ENCODE peak calls at places on chromosomes 11 and 22, in six cellular contexts. X is neuronal stem cell, F is IMR-90, O is H9, R is H1, L is trophoblast cell. I is an unnamed sample.

GRCh38 chr11:65380460-65381126 is 1.9 kb downstream of the SLC25A45 start:
- DNase-seq in X (no peak), F (no peak), O (peak), R (no peak), L (no peak), I (no peak)

GRCh38 chr11:130580372-130580771 is 131.9 kb downstream of the ADAMTS15 start:
- DNase-seq in X (peak), F (peak), O (peak), R (no peak), L (peak), I (peak)

GRCh38 chr22:44925465-44926123 is 84.2 kb downstream of the PHF21B start:
- DNase-seq in X (no peak), F (no peak), O (no peak), R (no peak), L (no peak), I (no peak)

GRCh38 chr11:120674537-120674936 is 163.0 kb downstream of the GRIK4 start:
- DNase-seq in X (no peak), F (peak), O (no peak), R (no peak), L (no peak), I (peak)

GRCh38 chr11:45900916-45901617 is 6.0 kb downstream of the FREY1 start:
- DNase-seq in X (no peak), F (no peak), O (no peak), R (no peak), L (no peak), I (no peak)

GRCh38 chr11:61762798-61763197 is 10.4 kb downstream of the MYRF start:
- DNase-seq in X (no peak), F (no peak), O (no peak), R (no peak), L (no peak), I (no peak)

GRCh38 chr11:59611570-59612565 is 3.7 kb downstream of the OSBP start:
- DNase-seq in X (no peak), F (peak), O (no peak), R (no peak), L (no peak), I (peak)

GRCh38 chr22:21861290-21861848 is 6.1 kb downstream of the MAPK1 start:
- DNase-seq in X (no peak), F (no peak), O (no peak), R (no peak), L (no peak), I (peak)

GRCh38 chr11:114173836-114174235 is 114.3 kb downstream of the ZBTB16 start:
- DNase-seq in X (no peak), F (no peak), O (no peak), R (no peak), L (no peak), I (no peak)

GRCh38 chr11:117430293-117430955 is 102.8 kb downstream of the CEP164 start:
- DNase-seq in X (no peak), F (no peak), O (no peak), R (no peak), L (no peak), I (no peak)

GRCh38 chr11:109317726-109318125 is 104.3 kb upstream of the C11orf87 start:
- DNase-seq in X (no peak), F (no peak), O (no peak), R (no peak), L (no peak), I (no peak)

GRCh38 chr11:126891556-126892217 is 108.9 kb downstream of the KIRREL3 start:
- DNase-seq in X (no peak), F (no peak), O (no peak), R (no peak), L (no peak), I (no peak)

GRCh38 chr22:46055176-46055850 is 78.4 kb upstream of the WNT7B start:
- DNase-seq in X (no peak), F (no peak), O (no peak), R (no peak), L (no peak), I (no peak)

GRCh38 chr11:31959711-31960110 is 131.2 kb upstream of the RCN1 start:
- DNase-seq in X (no peak), F (peak), O (no peak), R (no peak), L (no peak), I (no peak)

GRCh38 chr11:47185305-47186075 is 744 bp downstream of the PACSIN3 start:
- DNase-seq in X (peak), F (peak), O (peak), R (peak), L (peak), I (peak)

GRCh38 chr11:96317576-96317975 is 25.4 kb downstream of the MAML2 start:
- DNase-seq in X (no peak), F (no peak), O (no peak), R (no peak), L (no peak), I (no peak)

GRCh38 chr11:126391970-126392637 is 36.6 kb downstream of the ST3GAL4 start:
- DNase-seq in X (no peak), F (no peak), O (peak), R (no peak), L (no peak), I (no peak)

GRCh38 chr11:67415501-67416304 is at the start of gene CARNS1:
- DNase-seq in X (no peak), F (no peak), O (peak), R (no peak), L (no peak), I (no peak)

GRCh38 chr11:18617688-18618340 is 16.3 kb downstream of the SPTY2D1 start:
- DNase-seq in X (no peak), F (peak), O (no peak), R (no peak), L (no peak), I (peak)

GRCh38 chr11:19087658-19088057 is 27.1 kb upstream of the MRGPRX2 start:
- DNase-seq in X (no peak), F (peak), O (no peak), R (no peak), L (no peak), I (peak)

GRCh38 chr11:130220311-130221030 is 60.9 kb downstream of the ST14 start:
- DNase-seq in X (no peak), F (no peak), O (no peak), R (peak), L (no peak), I (no peak)

DNA sequence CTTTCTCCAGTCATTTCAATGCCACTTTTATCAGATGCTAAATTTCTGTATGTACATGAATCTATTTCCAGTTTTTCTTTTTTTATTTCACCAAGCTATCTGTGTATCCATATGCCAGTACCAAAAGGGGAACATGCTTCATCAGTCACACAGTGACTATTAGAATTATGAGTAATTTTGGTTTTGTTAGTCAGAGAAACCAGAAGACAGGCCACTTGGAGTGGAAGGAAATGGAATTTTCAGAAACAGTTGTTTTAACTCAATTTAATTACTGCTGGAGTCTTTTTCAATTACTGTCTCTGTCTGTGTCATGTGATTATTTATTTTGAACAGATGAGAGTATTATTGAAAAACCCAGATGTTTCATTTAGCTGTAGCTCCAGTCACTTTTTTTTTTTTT is 84.6 kb upstream of the ANO3 start:
- DNase-seq in X (no peak), F (peak), O (no peak), R (no peak), L (no peak), I (no peak)
- H2BK120ac ChIP-seq in X (no peak), F (no peak), O (no peak), R (no peak), L (no peak), I (no peak)

GRCh38 chr11:12285106-12285505 is 92.3 kb upstream of the PARVA start:
- DNase-seq in X (no peak), F (peak), O (no peak), R (no peak), L (peak), I (peak)
- H3K9ac ChIP-seq in X (no peak), F (peak), O (no peak), R (no peak), L (no peak), I (peak)

GRCh38 chr11:5200582-5200981 is at the start of gene OR51V1:
- DNase-seq in X (no peak), F (no peak), O (no peak), R (no peak), L (no peak), I (no peak)

GRCh38 chr11:5210376-5210885 is 9.9 kb upstream of the OR51V1 start:
- DNase-seq in X (no peak), F (no peak), O (no peak), R (no peak), L (no peak), I (no peak)

GRCh38 chr11:5203366-5203765 is 2.9 kb upstream of the OR51V1 start:
- DNase-seq in X (no peak), F (peak), O (no peak), R (no peak), L (no peak), I (no peak)

DNA sequence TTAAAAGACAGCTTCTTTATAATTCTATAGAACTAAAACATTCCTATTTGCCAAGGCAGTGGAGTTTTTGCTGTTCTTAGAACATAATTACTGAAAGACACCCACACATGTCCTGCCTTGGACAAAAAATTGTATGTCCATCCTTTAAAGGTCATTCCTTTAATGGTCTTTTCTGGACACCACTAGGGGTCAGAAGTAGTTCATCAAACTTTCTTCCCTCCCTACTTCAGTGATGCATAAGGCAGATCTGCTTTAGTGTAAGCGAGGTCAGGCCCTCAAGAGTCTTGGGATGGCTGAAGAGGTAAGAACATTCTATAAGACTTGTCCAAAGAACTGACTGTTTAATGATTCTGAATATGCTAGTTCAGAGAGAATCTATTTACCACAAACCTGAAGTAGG is 4.3 kb upstream of the OR51V1 start:
- DNase-seq in X (peak), F (peak), O (no peak), R (no peak), L (peak), I (peak)
- H2AFZ ChIP-seq in X (no peak), F (no peak), O (no peak), R (no peak), L (no peak), I (no peak)

GRCh38 chr11:86738615-86739014 is 61.7 kb upstream of the PRSS23 start:
- DNase-seq in X (no peak), F (no peak), O (no peak), R (no peak), L (no peak), I (no peak)

GRCh38 chr11:86742436-86742805 is 57.9 kb upstream of the PRSS23 start:
- DNase-seq in X (no peak), F (no peak), O (no peak), R (no peak), L (no peak), I (no peak)

GRCh38 chr11:86743223-86744118 is 56.9 kb upstream of the PRSS23 start:
- DNase-seq in X (no peak), F (peak), O (no peak), R (no peak), L (peak), I (peak)

GRCh38 chr11:86741489-86742435 is 58.6 kb upstream of the PRSS23 start:
- DNase-seq in X (no peak), F (peak), O (no peak), R (no peak), L (no peak), I (peak)

DNA sequence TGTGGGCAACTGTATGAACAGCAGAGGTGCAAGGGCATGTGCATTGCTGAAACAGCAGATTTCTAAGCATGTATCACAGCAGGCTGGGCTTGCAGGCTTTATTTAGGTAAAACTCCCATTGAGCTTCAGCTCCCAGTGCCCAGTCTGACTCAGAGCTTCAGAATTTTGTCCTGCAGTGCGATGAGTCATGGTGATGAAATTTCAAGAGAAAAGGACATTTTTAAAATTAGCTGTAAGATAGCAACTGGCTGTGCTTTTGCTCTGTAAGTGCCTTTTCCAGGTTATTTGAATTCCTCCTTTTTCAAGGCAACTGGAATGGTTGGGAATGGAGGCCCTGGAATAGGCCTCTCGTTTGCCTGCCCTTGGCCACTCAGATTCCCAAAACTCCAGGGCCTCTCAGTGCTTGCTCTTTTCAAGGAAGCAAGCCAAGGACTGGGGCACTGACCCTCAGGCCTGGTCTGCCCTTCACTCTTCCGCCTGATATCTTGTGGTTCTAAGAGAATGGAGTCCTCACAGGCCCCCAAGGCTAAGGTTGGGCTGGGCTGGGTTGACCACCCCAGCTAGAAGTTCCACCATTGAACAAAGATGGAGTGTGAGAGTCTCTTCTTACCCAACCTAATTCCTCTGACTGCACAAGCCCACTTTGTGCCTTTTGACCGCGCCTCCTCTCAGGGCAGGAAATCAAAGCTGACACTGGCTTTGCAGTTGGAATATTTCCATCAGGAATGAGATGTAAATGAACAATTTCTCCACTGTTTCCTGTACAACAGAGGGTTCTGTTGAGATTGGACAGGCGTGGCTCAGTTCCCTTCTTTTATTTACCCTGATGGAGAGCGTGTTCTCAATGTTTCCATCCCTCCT is 59.5 kb upstream of the PRSS23 start:
- DNase-seq in X (peak), F (peak), O (peak), R (no peak), L (peak), I (peak)
- H2BK120ac ChIP-seq in X (no peak), F (peak), O (no peak), R (no peak), L (peak), I (peak)

DNA sequence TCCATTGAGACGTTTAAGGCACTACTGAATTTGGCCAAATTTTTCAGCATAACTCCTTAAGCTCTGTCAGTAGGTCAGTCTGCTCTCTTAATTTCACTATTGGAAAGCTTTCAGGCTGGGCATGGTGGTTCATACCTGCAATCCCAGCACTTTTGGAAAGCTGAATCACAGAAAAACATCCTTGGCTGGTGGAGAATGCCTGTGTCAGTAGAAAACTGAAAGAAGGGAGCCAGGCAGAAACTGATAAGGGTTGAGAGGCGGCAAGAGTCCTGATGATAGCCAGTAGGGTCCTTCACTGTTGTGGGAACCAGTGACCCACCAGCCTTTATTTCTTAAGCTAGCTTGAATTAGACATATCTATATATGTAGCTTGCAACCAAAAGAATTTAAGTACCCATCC is 22.6 kb downstream of the NEU3 start:
- DNase-seq in X (no peak), F (no peak), O (no peak), R (no peak), L (peak), I (no peak)
- H3K9ac ChIP-seq in X (no peak), F (no peak), O (no peak), R (no peak), L (no peak), I (no peak)

GRCh38 chr11:122983438-122984185 is 2.0 kb upstream of the BSX start:
- DNase-seq in X (no peak), F (no peak), O (peak), R (peak), L (no peak), I (no peak)

GRCh38 chr11:122979103-122979814 is 2.4 kb downstream of the BSX start:
- DNase-seq in X (no peak), F (no peak), O (peak), R (peak), L (no peak), I (no peak)

GRCh38 chr11:122979815-122980656 is 1.6 kb downstream of the BSX start:
- DNase-seq in X (peak), F (no peak), O (peak), R (peak), L (no peak), I (no peak)

GRCh38 chr11:122981388-122982264 is at the start of gene BSX:
- DNase-seq in X (peak), F (peak), O (peak), R (peak), L (peak), I (peak)

DNA sequence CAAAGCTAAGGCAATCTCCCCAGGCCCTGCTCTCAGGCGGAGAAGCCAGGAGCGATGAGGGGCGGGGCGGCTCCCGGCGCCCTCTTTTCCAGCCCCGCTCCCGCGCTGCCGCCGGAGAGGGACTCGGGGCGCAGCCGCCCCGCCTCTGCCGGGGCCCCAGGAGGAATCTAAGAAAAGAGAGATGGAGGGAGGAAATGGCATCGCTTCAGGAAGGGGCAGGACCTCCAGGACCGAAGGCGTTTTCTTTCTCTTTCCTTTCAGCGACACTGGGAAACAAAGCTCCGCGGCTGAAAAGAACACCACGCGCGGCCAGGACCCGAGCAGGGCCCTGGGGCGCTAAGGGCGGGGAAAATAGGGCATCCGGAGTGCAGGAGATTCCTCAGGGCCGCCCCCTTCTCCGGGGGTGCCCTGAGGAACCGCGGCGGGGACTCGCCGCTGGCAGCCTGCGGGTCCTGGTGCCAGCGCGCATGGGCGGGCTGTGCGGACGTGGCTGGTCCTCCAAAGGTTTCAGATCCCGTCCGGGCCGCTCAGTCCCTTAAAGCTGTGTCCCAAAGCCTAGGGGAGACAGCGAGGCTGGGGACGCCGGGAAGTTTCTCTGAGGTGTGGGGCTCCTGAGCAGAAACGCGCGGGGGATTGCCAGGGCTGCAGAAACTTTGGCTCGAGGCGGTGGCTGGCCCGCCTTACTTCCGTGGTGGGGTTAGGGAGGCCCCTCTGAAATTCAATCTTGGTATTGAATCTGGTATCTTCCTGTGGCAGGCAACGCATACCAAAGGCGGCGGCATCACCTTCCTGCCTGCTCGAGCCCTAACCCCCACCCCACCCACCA is 2.8 kb upstream of the BSX start:
- DNase-seq in X (peak), F (no peak), O (peak), R (peak), L (no peak), I (peak)
- H2AFZ ChIP-seq in X (peak), F (peak), O (no peak), R (peak), L (peak), I (peak)

I was measured in mesenchymal stem cell.